ENCODE peak calls at places on chromosome 13, in five cellular contexts. One of them, this sample, is unnamed.

GRCh38 chr13:55745828-55746227 is 1394.9 kb upstream of the PRR20A start:
- DNase-seq in GOT3: no peak
- DNase-seq in stimulated activated CD4-positive, alpha-beta T cell treated with anti-CD3 and anti-CD28 coated beads, Interleukin-4, amount 100 ng/mL, for 24 hours: no peak
- DNase-seq in activated T-cell treated with anti-CD3 and anti-CD28 coated beads for 24 hours: no peak
- DNase-seq in ascending aorta: no peak
- DNase-seq in this sample: no peak

GRCh38 chr13:27005556-27005955 is 166.1 kb downstream of the USP12 start:
- DNase-seq in GOT3: no peak
- DNase-seq in activated T-cell treated with anti-CD3 and anti-CD28 coated beads for 24 hours: no peak
- DNase-seq in stimulated activated CD4-positive, alpha-beta T cell treated with anti-CD3 and anti-CD28 coated beads, Interleukin-4, amount 100 ng/mL, for 24 hours: no peak
- DNase-seq in ascending aorta: peak; percentile 52
- DNase-seq in this sample: no peak

GRCh38 chr13:112374271-112374670 is 1.9 kb upstream of the SPACA7 start:
- DNase-seq in activated T-cell treated with anti-CD3 and anti-CD28 coated beads for 24 hours: no peak
- DNase-seq in stimulated activated CD4-positive, alpha-beta T cell treated with anti-CD3 and anti-CD28 coated beads, Interleukin-4, amount 100 ng/mL, for 24 hours: no peak
- DNase-seq in GOT3: no peak
- DNase-seq in ascending aorta: no peak
- DNase-seq in this sample: no peak

GRCh38 chr13:59444210-59444857 is 719.4 kb downstream of the DIAPH3 start:
- DNase-seq in GOT3: no peak
- DNase-seq in ascending aorta: no peak
- DNase-seq in stimulated activated CD4-positive, alpha-beta T cell treated with anti-CD3 and anti-CD28 coated beads, Interleukin-4, amount 100 ng/mL, for 24 hours: no peak
- DNase-seq in activated T-cell treated with anti-CD3 and anti-CD28 coated beads for 24 hours: no peak
- DNase-seq in this sample: no peak

GRCh38 chr13:40376296-40376849 is 290.1 kb downstream of the FOXO1 start:
- DNase-seq in ascending aorta: no peak
- DNase-seq in GOT3: no peak
- DNase-seq in stimulated activated CD4-positive, alpha-beta T cell treated with anti-CD3 and anti-CD28 coated beads, Interleukin-4, amount 100 ng/mL, for 24 hours: no peak
- DNase-seq in activated T-cell treated with anti-CD3 and anti-CD28 coated beads for 24 hours: no peak
- DNase-seq in this sample: no peak

GRCh38 chr13:49560270-49561063 is 24.9 kb downstream of the RCBTB1 start:
- DNase-seq in ascending aorta: no peak
- DNase-seq in activated T-cell treated with anti-CD3 and anti-CD28 coated beads for 24 hours: no peak
- DNase-seq in GOT3: no peak
- DNase-seq in stimulated activated CD4-positive, alpha-beta T cell treated with anti-CD3 and anti-CD28 coated beads, Interleukin-4, amount 100 ng/mL, for 24 hours: no peak
- DNase-seq in this sample: no peak

GRCh38 chr13:27001705-27002104 is 169.9 kb downstream of the USP12 start:
- DNase-seq in ascending aorta: peak; percentile 45
- DNase-seq in GOT3: no peak
- DNase-seq in stimulated activated CD4-positive, alpha-beta T cell treated with anti-CD3 and anti-CD28 coated beads, Interleukin-4, amount 100 ng/mL, for 24 hours: no peak
- DNase-seq in activated T-cell treated with anti-CD3 and anti-CD28 coated beads for 24 hours: no peak
- DNase-seq in this sample: no peak

GRCh38 chr13:94173312-94173854 is 306.1 kb downstream of the DCT start:
- DNase-seq in ascending aorta: no peak
- DNase-seq in stimulated activated CD4-positive, alpha-beta T cell treated with anti-CD3 and anti-CD28 coated beads, Interleukin-4, amount 100 ng/mL, for 24 hours: no peak
- DNase-seq in GOT3: no peak
- DNase-seq in activated T-cell treated with anti-CD3 and anti-CD28 coated beads for 24 hours: no peak
- DNase-seq in this sample: no peak

GRCh38 chr13:90594694-90595093 is 752.8 kb upstream of the MIR17HG start:
- DNase-seq in stimulated activated CD4-positive, alpha-beta T cell treated with anti-CD3 and anti-CD28 coated beads, Interleukin-4, amount 100 ng/mL, for 24 hours: no peak
- DNase-seq in activated T-cell treated with anti-CD3 and anti-CD28 coated beads for 24 hours: no peak
- DNase-seq in GOT3: no peak
- DNase-seq in ascending aorta: no peak
- DNase-seq in this sample: no peak

GRCh38 chr13:49836516-49836915 is 44.0 kb upstream of the KPNA3 start:
- DNase-seq in ascending aorta: no peak
- DNase-seq in GOT3: no peak
- DNase-seq in stimulated activated CD4-positive, alpha-beta T cell treated with anti-CD3 and anti-CD28 coated beads, Interleukin-4, amount 100 ng/mL, for 24 hours: no peak
- DNase-seq in activated T-cell treated with anti-CD3 and anti-CD28 coated beads for 24 hours: no peak
- DNase-seq in this sample: no peak

GRCh38 chr13:31476266-31476665 is 263.1 kb upstream of the RXFP2 start:
- DNase-seq in ascending aorta: no peak
- DNase-seq in GOT3: no peak
- DNase-seq in activated T-cell treated with anti-CD3 and anti-CD28 coated beads for 24 hours: no peak
- DNase-seq in stimulated activated CD4-positive, alpha-beta T cell treated with anti-CD3 and anti-CD28 coated beads, Interleukin-4, amount 100 ng/mL, for 24 hours: no peak
- DNase-seq in this sample: no peak

GRCh38 chr13:60229708-60230272 is 66.1 kb upstream of the DIAPH3 start:
- DNase-seq in stimulated activated CD4-positive, alpha-beta T cell treated with anti-CD3 and anti-CD28 coated beads, Interleukin-4, amount 100 ng/mL, for 24 hours: no peak
- DNase-seq in GOT3: no peak
- DNase-seq in activated T-cell treated with anti-CD3 and anti-CD28 coated beads for 24 hours: no peak
- DNase-seq in ascending aorta: no peak
- DNase-seq in this sample: no peak

GRCh38 chr13:75258159-75258782 is 223.7 kb downstream of the TBC1D4 start:
- DNase-seq in activated T-cell treated with anti-CD3 and anti-CD28 coated beads for 24 hours: no peak
- DNase-seq in stimulated activated CD4-positive, alpha-beta T cell treated with anti-CD3 and anti-CD28 coated beads, Interleukin-4, amount 100 ng/mL, for 24 hours: no peak
- DNase-seq in ascending aorta: no peak
- DNase-seq in GOT3: no peak
- DNase-seq in this sample: no peak

GRCh38 chr13:27008733-27009132 is 162.9 kb downstream of the USP12 start:
- DNase-seq in ascending aorta: no peak
- DNase-seq in activated T-cell treated with anti-CD3 and anti-CD28 coated beads for 24 hours: no peak
- DNase-seq in GOT3: no peak
- DNase-seq in stimulated activated CD4-positive, alpha-beta T cell treated with anti-CD3 and anti-CD28 coated beads, Interleukin-4, amount 100 ng/mL, for 24 hours: no peak
- DNase-seq in this sample: no peak

GRCh38 chr13:33524086-33524485 is 238.5 kb upstream of the STARD13 start:
- DNase-seq in stimulated activated CD4-positive, alpha-beta T cell treated with anti-CD3 and anti-CD28 coated beads, Interleukin-4, amount 100 ng/mL, for 24 hours: no peak
- DNase-seq in GOT3: no peak
- DNase-seq in activated T-cell treated with anti-CD3 and anti-CD28 coated beads for 24 hours: no peak
- DNase-seq in ascending aorta: no peak
- DNase-seq in this sample: no peak

GRCh38 chr13:85255978-85256377 is 543.2 kb downstream of the SLITRK6 start:
- DNase-seq in activated T-cell treated with anti-CD3 and anti-CD28 coated beads for 24 hours: no peak
- DNase-seq in GOT3: no peak
- DNase-seq in ascending aorta: no peak
- DNase-seq in stimulated activated CD4-positive, alpha-beta T cell treated with anti-CD3 and anti-CD28 coated beads, Interleukin-4, amount 100 ng/mL, for 24 hours: no peak
- DNase-seq in this sample: no peak

GRCh38 chr13:75263741-75264407 is 218.1 kb downstream of the TBC1D4 start:
- DNase-seq in activated T-cell treated with anti-CD3 and anti-CD28 coated beads for 24 hours: no peak
- DNase-seq in ascending aorta: no peak
- DNase-seq in stimulated activated CD4-positive, alpha-beta T cell treated with anti-CD3 and anti-CD28 coated beads, Interleukin-4, amount 100 ng/mL, for 24 hours: no peak
- DNase-seq in GOT3: no peak
- DNase-seq in this sample: no peak

GRCh38 chr13:48043789-48044503 is 6.4 kb downstream of the NUDT15 start:
- DNase-seq in stimulated activated CD4-positive, alpha-beta T cell treated with anti-CD3 and anti-CD28 coated beads, Interleukin-4, amount 100 ng/mL, for 24 hours: no peak
- DNase-seq in GOT3: no peak
- DNase-seq in activated T-cell treated with anti-CD3 and anti-CD28 coated beads for 24 hours: no peak
- DNase-seq in ascending aorta: no peak
- DNase-seq in this sample: no peak

GRCh38 chr13:76286178-76286577 is 600.0 kb downstream of the KCTD12 start:
- DNase-seq in GOT3: no peak
- DNase-seq in activated T-cell treated with anti-CD3 and anti-CD28 coated beads for 24 hours: no peak
- DNase-seq in ascending aorta: no peak
- DNase-seq in stimulated activated CD4-positive, alpha-beta T cell treated with anti-CD3 and anti-CD28 coated beads, Interleukin-4, amount 100 ng/mL, for 24 hours: no peak
- DNase-seq in this sample: no peak

GRCh38 chr13:32878172-32878571 is 138.1 kb upstream of the KL start:
- DNase-seq in GOT3: no peak
- DNase-seq in ascending aorta: no peak
- DNase-seq in activated T-cell treated with anti-CD3 and anti-CD28 coated beads for 24 hours: no peak
- DNase-seq in stimulated activated CD4-positive, alpha-beta T cell treated with anti-CD3 and anti-CD28 coated beads, Interleukin-4, amount 100 ng/mL, for 24 hours: no peak
- DNase-seq in this sample: no peak

GRCh38 chr13:77386880-77387606 is 60.1 kb upstream of the MYCBP2 start:
- DNase-seq in ascending aorta: peak; percentile 84
- DNase-seq in activated T-cell treated with anti-CD3 and anti-CD28 coated beads for 24 hours: no peak
- DNase-seq in stimulated activated CD4-positive, alpha-beta T cell treated with anti-CD3 and anti-CD28 coated beads, Interleukin-4, amount 100 ng/mL, for 24 hours: no peak
- DNase-seq in GOT3: peak; percentile 9
- DNase-seq in this sample: no peak

GRCh38 chr13:64332048-64332447 is 2898.1 kb downstream of the PCDH9 start:
- DNase-seq in stimulated activated CD4-positive, alpha-beta T cell treated with anti-CD3 and anti-CD28 coated beads, Interleukin-4, amount 100 ng/mL, for 24 hours: no peak
- DNase-seq in GOT3: no peak
- DNase-seq in activated T-cell treated with anti-CD3 and anti-CD28 coated beads for 24 hours: no peak
- DNase-seq in ascending aorta: no peak
- DNase-seq in this sample: no peak

GRCh38 chr13:73781384-73781783 is 352.8 kb downstream of the KLF12 start:
- DNase-seq in activated T-cell treated with anti-CD3 and anti-CD28 coated beads for 24 hours: no peak
- DNase-seq in ascending aorta: no peak
- DNase-seq in stimulated activated CD4-positive, alpha-beta T cell treated with anti-CD3 and anti-CD28 coated beads, Interleukin-4, amount 100 ng/mL, for 24 hours: no peak
- DNase-seq in GOT3: no peak
- DNase-seq in this sample: no peak

GRCh38 chr13:54241719-54242118 is 1213.1 kb downstream of the OLFM4 start:
- DNase-seq in ascending aorta: no peak
- DNase-seq in GOT3: no peak
- DNase-seq in activated T-cell treated with anti-CD3 and anti-CD28 coated beads for 24 hours: no peak
- DNase-seq in stimulated activated CD4-positive, alpha-beta T cell treated with anti-CD3 and anti-CD28 coated beads, Interleukin-4, amount 100 ng/mL, for 24 hours: no peak
- DNase-seq in this sample: no peak

GRCh38 chr13:21825186-21825585 is 154.3 kb downstream of the FGF9 start:
- DNase-seq in activated T-cell treated with anti-CD3 and anti-CD28 coated beads for 24 hours: no peak
- DNase-seq in ascending aorta: no peak
- DNase-seq in stimulated activated CD4-positive, alpha-beta T cell treated with anti-CD3 and anti-CD28 coated beads, Interleukin-4, amount 100 ng/mL, for 24 hours: no peak
- DNase-seq in GOT3: no peak
- DNase-seq in this sample: no peak

GRCh38 chr13:20219585-20219984 is 12.5 kb downstream of the GJB6 start:
- DNase-seq in activated T-cell treated with anti-CD3 and anti-CD28 coated beads for 24 hours: no peak
- DNase-seq in GOT3: no peak
- DNase-seq in stimulated activated CD4-positive, alpha-beta T cell treated with anti-CD3 and anti-CD28 coated beads, Interleukin-4, amount 100 ng/mL, for 24 hours: no peak
- DNase-seq in ascending aorta: no peak
- DNase-seq in this sample: no peak

GRCh38 chr13:49305824-49306425 is 58.2 kb downstream of the CDADC1 start:
- DNase-seq in activated T-cell treated with anti-CD3 and anti-CD28 coated beads for 24 hours: no peak
- DNase-seq in GOT3: no peak
- DNase-seq in stimulated activated CD4-positive, alpha-beta T cell treated with anti-CD3 and anti-CD28 coated beads, Interleukin-4, amount 100 ng/mL, for 24 hours: no peak
- DNase-seq in ascending aorta: peak; percentile 59
- DNase-seq in this sample: no peak

GRCh38 chr13:101703838-101704237 is 251.4 kb downstream of the ITGBL1 start:
- DNase-seq in activated T-cell treated with anti-CD3 and anti-CD28 coated beads for 24 hours: no peak
- DNase-seq in stimulated activated CD4-positive, alpha-beta T cell treated with anti-CD3 and anti-CD28 coated beads, Interleukin-4, amount 100 ng/mL, for 24 hours: no peak
- DNase-seq in GOT3: no peak
- DNase-seq in ascending aorta: no peak
- DNase-seq in this sample: no peak